ENCODE peak calls at places on chromosomes 7 and 10, in four cellular contexts. One of them, this sample, is unnamed.

GRCh38 chr7:148849393-148850098 is 34.5 kb downstream of the EZH2 start:
- DNase-seq in HepG2: no peak
- DNase-seq in BJ: no peak
- DNase-seq in heart right ventricle: no peak
- DNase-seq in this sample: no peak

GRCh38 chr10:86945361-86946214 is 11.8 kb downstream of the MMRN2 start:
- DNase-seq in heart right ventricle: peak; percentile 21
- DNase-seq in BJ: no peak
- DNase-seq in HepG2: peak; percentile 44
- DNase-seq in this sample: no peak

GRCh38 chr7:157870644-157871290 is 534.0 kb downstream of the DNAJB6 start:
- DNase-seq in BJ: no peak
- DNase-seq in heart right ventricle: no peak
- DNase-seq in HepG2: no peak
- DNase-seq in this sample: no peak

GRCh38 chr7:123863461-123863860 is 18.5 kb downstream of the HYAL4 start:
- DNase-seq in heart right ventricle: no peak
- DNase-seq in HepG2: no peak
- DNase-seq in BJ: no peak
- DNase-seq in this sample: no peak

GRCh38 chr7:157466473-157467261 is 129.9 kb downstream of the DNAJB6 start:
- DNase-seq in BJ: no peak
- DNase-seq in HepG2: no peak
- DNase-seq in heart right ventricle: no peak
- DNase-seq in this sample: no peak

GRCh38 chr7:117645456-117646181 is 165.8 kb downstream of the CFTR start:
- DNase-seq in BJ: peak; percentile 21
- DNase-seq in heart right ventricle: no peak
- DNase-seq in HepG2: no peak
- DNase-seq in this sample: peak; percentile 45

GRCh38 chr10:17265468-17265867 is 37.4 kb downstream of the VIM start:
- DNase-seq in BJ: no peak
- DNase-seq in heart right ventricle: no peak
- DNase-seq in HepG2: no peak
- DNase-seq in this sample: no peak

GRCh38 chr10:13658256-13658655 is 71.5 kb downstream of the PRPF18 start:
- DNase-seq in BJ: no peak
- DNase-seq in heart right ventricle: no peak
- DNase-seq in HepG2: no peak
- DNase-seq in this sample: no peak

GRCh38 chr10:31908157-31908556 is 20.5 kb downstream of the ARHGAP12 start:
- DNase-seq in heart right ventricle: no peak
- DNase-seq in BJ: no peak
- DNase-seq in HepG2: no peak
- DNase-seq in this sample: no peak

GRCh38 chr7:44618754-44619153 is 12.3 kb downstream of the OGDH start:
- DNase-seq in HepG2: no peak
- DNase-seq in BJ: no peak
- DNase-seq in heart right ventricle: no peak
- DNase-seq in this sample: no peak

GRCh38 chr7:116455009-116455408 is 44.5 kb upstream of the CAV2 start:
- DNase-seq in heart right ventricle: no peak
- DNase-seq in BJ: peak; percentile 49
- DNase-seq in HepG2: no peak
- DNase-seq in this sample: no peak

GRCh38 chr7:106717997-106718871 is 57.3 kb upstream of the CCDC71L start:
- DNase-seq in HepG2: peak; percentile 9
- DNase-seq in heart right ventricle: no peak
- DNase-seq in BJ: peak; percentile 100
- DNase-seq in this sample: peak; percentile 95

GRCh38 chr10:3248526-3249255 is 76.1 kb upstream of the PITRM1 start:
- DNase-seq in BJ: peak; percentile 90
- DNase-seq in heart right ventricle: no peak
- DNase-seq in HepG2: no peak
- DNase-seq in this sample: peak; percentile 85

GRCh38 chr7:48116043-48116442 is 27.0 kb downstream of the UPP1 start:
- DNase-seq in BJ: no peak
- DNase-seq in HepG2: no peak
- DNase-seq in heart right ventricle: no peak
- DNase-seq in this sample: no peak

GRCh38 chr7:141158562-141158961 is 84.7 kb downstream of the TMEM178B start:
- DNase-seq in HepG2: no peak
- DNase-seq in BJ: peak; percentile 88
- DNase-seq in heart right ventricle: no peak
- DNase-seq in this sample: peak; percentile 100

GRCh38 chr10:89857399-89857798 is 156.0 kb downstream of the KIF20B start:
- DNase-seq in heart right ventricle: no peak
- DNase-seq in BJ: no peak
- DNase-seq in HepG2: no peak
- DNase-seq in this sample: no peak

GRCh38 chr10:89853796-89854195 is 152.4 kb downstream of the KIF20B start:
- DNase-seq in BJ: no peak
- DNase-seq in HepG2: peak; percentile 5
- DNase-seq in heart right ventricle: no peak
- DNase-seq in this sample: no peak

GRCh38 chr10:89852872-89853271 is 151.5 kb downstream of the KIF20B start:
- DNase-seq in heart right ventricle: no peak
- DNase-seq in BJ: no peak
- DNase-seq in HepG2: no peak
- DNase-seq in this sample: no peak
- TF ChIP-seq CTCF in heart right ventricle: no peak
- TF ChIP-seq CTCF in BJ: no peak
- TF ChIP-seq CTCF in HepG2: peak; percentile 25
- TF ChIP-seq CTCF in this sample: peak; percentile 12

GRCh38 chr10:109126541-109126940 is 796.8 kb downstream of the XPNPEP1 start:
- DNase-seq in heart right ventricle: no peak
- DNase-seq in HepG2: no peak
- DNase-seq in BJ: no peak
- DNase-seq in this sample: no peak

GRCh38 chr10:109127363-109127762 is 795.9 kb downstream of the XPNPEP1 start:
- DNase-seq in heart right ventricle: no peak
- DNase-seq in HepG2: no peak
- DNase-seq in BJ: no peak
- DNase-seq in this sample: no peak

GRCh38 chr10:109126016-109126415 is 797.3 kb downstream of the XPNPEP1 start:
- DNase-seq in BJ: no peak
- DNase-seq in HepG2: no peak
- DNase-seq in heart right ventricle: no peak
- DNase-seq in this sample: no peak
- TF ChIP-seq CTCF in BJ: no peak
- TF ChIP-seq CTCF in HepG2: no peak
- TF ChIP-seq CTCF in heart right ventricle: peak; percentile 10
- TF ChIP-seq CTCF in this sample: no peak

DNA sequence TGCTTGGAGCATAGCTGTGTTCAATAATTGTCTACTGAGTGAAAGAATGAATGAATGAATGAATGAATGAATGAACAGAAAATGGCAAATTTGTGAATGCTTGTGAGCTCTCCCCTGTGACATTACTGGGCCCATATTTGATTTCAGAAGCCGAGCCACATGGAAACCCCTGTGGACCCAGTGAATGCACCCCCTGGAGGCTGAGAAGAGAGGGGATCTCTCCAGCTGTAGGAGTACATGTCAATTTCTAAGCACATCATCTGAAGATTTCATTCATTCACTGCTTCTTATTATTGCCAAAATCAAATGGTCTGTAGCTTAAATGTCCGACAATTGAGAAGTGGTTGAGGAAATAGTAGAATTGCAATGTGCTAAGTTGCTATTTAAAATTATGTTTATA is 58.3 kb upstream of the DOCK1 start:
- DNase-seq in BJ: no peak
- DNase-seq in HepG2: no peak
- DNase-seq in heart right ventricle: no peak
- DNase-seq in this sample: no peak
- TF ChIP-seq CTCF in BJ: no peak
- TF ChIP-seq CTCF in HepG2: no peak
- TF ChIP-seq CTCF in heart right ventricle: no peak
- TF ChIP-seq CTCF in this sample: peak; percentile 51

GRCh38 chr7:146119016-146119415 is 2.4 kb downstream of the CNTNAP2 start:
- DNase-seq in heart right ventricle: no peak
- DNase-seq in HepG2: no peak
- DNase-seq in BJ: no peak
- DNase-seq in this sample: no peak
- TF ChIP-seq CTCF in heart right ventricle: no peak
- TF ChIP-seq CTCF in HepG2: no peak
- TF ChIP-seq CTCF in BJ: no peak
- TF ChIP-seq CTCF in this sample: no peak

GRCh38 chr10:44341901-44342300 is 43.0 kb downstream of the CXCL12 start:
- DNase-seq in heart right ventricle: no peak
- DNase-seq in BJ: no peak
- DNase-seq in HepG2: no peak
- DNase-seq in this sample: no peak

GRCh38 chr10:44347609-44348400 is 37.1 kb downstream of the CXCL12 start:
- DNase-seq in heart right ventricle: no peak
- DNase-seq in BJ: no peak
- DNase-seq in HepG2: no peak
- DNase-seq in this sample: no peak

GRCh38 chr10:44343836-44344235 is 41.1 kb downstream of the CXCL12 start:
- DNase-seq in heart right ventricle: no peak
- DNase-seq in BJ: no peak
- DNase-seq in HepG2: no peak
- DNase-seq in this sample: no peak

GRCh38 chr10:44348496-44348895 is 36.4 kb downstream of the CXCL12 start:
- DNase-seq in heart right ventricle: no peak
- DNase-seq in HepG2: no peak
- DNase-seq in BJ: no peak
- DNase-seq in this sample: no peak

DNA sequence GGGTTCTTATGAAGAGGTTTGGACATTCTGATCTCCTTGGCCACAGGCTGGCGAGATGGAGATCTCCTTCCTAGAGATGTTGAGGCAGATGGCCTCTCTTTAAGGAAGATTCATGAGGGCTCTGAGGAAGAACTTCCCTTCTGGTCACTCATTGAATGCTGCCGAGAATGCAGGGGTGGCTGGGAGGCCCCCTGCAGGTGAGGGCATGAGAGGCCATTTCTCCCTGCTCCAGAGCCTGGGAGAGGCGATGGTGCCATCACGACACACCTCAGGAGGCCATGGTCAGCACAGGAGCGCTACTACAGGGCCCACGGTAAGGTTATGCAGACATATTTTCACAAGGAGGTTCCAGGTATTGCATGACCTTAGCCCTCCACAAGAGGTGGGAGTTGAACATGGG is 40.2 kb downstream of the CXCL12 start:
- DNase-seq in BJ: no peak
- DNase-seq in HepG2: no peak
- DNase-seq in heart right ventricle: no peak
- DNase-seq in this sample: no peak
- TF ChIP-seq CTCF in BJ: no peak
- TF ChIP-seq CTCF in HepG2: no peak
- TF ChIP-seq CTCF in heart right ventricle: no peak
- TF ChIP-seq CTCF in this sample: peak; percentile 7

DNA sequence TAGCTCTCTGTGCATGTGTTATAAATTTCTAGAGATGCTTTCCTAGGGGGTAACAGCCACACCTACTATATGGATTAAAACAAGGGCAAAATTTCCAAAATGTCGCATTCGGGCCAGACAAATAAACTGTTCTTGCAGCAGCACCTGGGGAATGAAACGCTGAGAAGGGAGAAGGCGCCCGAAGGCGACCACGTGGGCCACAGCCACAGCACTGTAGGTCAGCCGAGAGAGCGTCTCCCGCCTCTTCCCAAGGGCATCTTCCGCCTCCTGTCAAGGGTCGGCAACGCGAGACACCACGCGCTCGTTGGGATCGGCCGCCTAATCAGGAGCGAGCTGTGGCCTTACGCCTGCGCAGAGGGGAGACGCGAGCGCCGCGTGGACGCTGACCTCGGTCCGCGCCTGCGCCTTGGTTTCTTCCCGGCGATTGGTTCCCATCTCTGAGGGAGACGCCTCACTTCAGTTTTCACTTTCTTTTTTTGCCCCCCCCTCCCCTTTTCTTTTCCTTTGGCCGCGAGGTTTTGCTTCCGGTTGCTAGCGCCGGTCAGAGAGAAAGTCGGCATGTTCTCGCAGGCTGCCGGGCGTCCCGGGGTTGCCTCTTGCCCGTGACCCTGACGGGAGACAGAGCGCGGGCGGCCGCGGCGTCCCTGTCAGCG is at the start of gene TASOR2:
- DNase-seq in BJ: peak; percentile 88
- DNase-seq in heart right ventricle: peak; percentile 99
- DNase-seq in HepG2: peak; percentile 95
- DNase-seq in this sample: peak; percentile 96
- TF ChIP-seq CTCF in BJ: no peak
- TF ChIP-seq CTCF in heart right ventricle: no peak
- TF ChIP-seq CTCF in HepG2: peak; percentile 31
- TF ChIP-seq CTCF in this sample: no peak

GRCh38 chr10:102648269-102648888 is 4.1 kb downstream of the TRIM8 start:
- DNase-seq in BJ: no peak
- DNase-seq in heart right ventricle: no peak
- DNase-seq in HepG2: no peak
- DNase-seq in this sample: no peak
- TF ChIP-seq CTCF in BJ: no peak
- TF ChIP-seq CTCF in heart right ventricle: no peak
- TF ChIP-seq CTCF in HepG2: no peak
- TF ChIP-seq CTCF in this sample: no peak

DNA sequence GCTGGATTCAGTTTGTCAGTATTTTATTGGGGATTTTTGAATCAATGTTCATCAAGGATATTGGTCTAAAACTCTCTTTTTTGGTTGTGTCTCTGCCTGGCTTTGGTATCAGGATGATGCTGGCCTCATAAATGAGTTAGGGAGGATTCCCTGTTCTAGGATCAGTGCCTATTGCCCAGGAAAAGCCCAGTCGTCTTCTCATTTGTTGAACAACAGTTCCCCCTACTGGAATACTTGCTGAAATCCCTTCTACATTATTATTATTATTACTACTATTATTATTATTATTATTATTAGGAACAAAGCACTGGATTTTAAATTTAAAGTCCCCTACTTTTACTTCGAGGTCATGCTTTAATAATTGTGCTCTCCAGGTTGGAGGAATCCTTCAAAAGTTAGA is 528.9 kb downstream of the MAGI2 start:
- DNase-seq in heart right ventricle: no peak
- DNase-seq in BJ: no peak
- DNase-seq in HepG2: no peak
- DNase-seq in this sample: peak; percentile 20
- TF ChIP-seq CTCF in heart right ventricle: no peak
- TF ChIP-seq CTCF in BJ: peak; percentile 31
- TF ChIP-seq CTCF in HepG2: peak; percentile 27
- TF ChIP-seq CTCF in this sample: peak; percentile 21

This sample was measured in brain microvascular endothelial cell.